ENCODE peak calls at places on chromosomes 6 and 20, in five cellular contexts. U is transverse colon, Y is stomach, H is HepG2, L is fibroblast of lung. Q is an unnamed sample.

GRCh38 chr6:46605091-46605797 is 47.4 kb downstream of the CYP39A1 start:
- DNase-seq in L (no peak), Y (no peak), U (no peak), H (no peak), Q (no peak)

GRCh38 chr20:48644286-48644828 is 183.4 kb downstream of the PREX1 start:
- DNase-seq in Y (no peak), U (no peak), L (no peak), H (no peak), Q (no peak)

GRCh38 chr6:18823782-18824386 is 436.7 kb downstream of the RNF144B start:
- DNase-seq in U (no peak), Y (no peak), H (peak; percentile 33), L (peak; percentile 18), Q (no peak)

GRCh38 chr6:110345025-110345424 is 13.1 kb downstream of the METTL24 start:
- DNase-seq in H (no peak), Y (no peak), L (no peak), U (no peak), Q (no peak)

GRCh38 chr6:41505084-41506049 is 40.8 kb upstream of the FOXP4 start:
- DNase-seq in H (no peak), U (peak; percentile 72), L (peak; percentile 90), Y (peak; percentile 75), Q (peak; percentile 48)

GRCh38 chr6:98716341-98716740 is 118.0 kb upstream of the POU3F2 start:
- DNase-seq in L (no peak), H (peak; percentile 1), Y (no peak), U (no peak), Q (no peak)

GRCh38 chr6:17851720-17852161 is 135.7 kb downstream of the KIF13A start:
- DNase-seq in H (no peak), U (no peak), Y (no peak), L (peak; percentile 28), Q (no peak)

GRCh38 chr6:72864799-72865198 is 242.9 kb downstream of the KCNQ5 start:
- DNase-seq in L (no peak), Y (no peak), H (no peak), U (no peak), Q (no peak)

GRCh38 chr20:35952480-35953410 is 1.6 kb downstream of the SCAND1 start:
- DNase-seq in U (no peak), Y (no peak), L (peak; percentile 51), H (peak; percentile 66), Q (no peak)

GRCh38 chr20:50415516-50416268 is 94.5 kb upstream of the PTPN1 start:
- DNase-seq in H (peak; percentile 86), L (peak; percentile 99), U (peak; percentile 98), Y (peak; percentile 100), Q (peak; percentile 99)

GRCh38 chr6:43817192-43817591 is 47.2 kb downstream of the VEGFA start:
- DNase-seq in H (peak; percentile 72), U (peak; percentile 55), Y (peak; percentile 57), L (peak; percentile 30), Q (peak; percentile 69)

GRCh38 chr20:11626551-11626950 is 291.1 kb upstream of the BTBD3 start:
- DNase-seq in Y (no peak), U (no peak), L (no peak), H (no peak), Q (no peak)

GRCh38 chr20:57996936-57997629 is 231.4 kb downstream of the ANKRD60 start:
- DNase-seq in H (no peak), U (no peak), L (no peak), Y (no peak), Q (no peak)

DNA sequence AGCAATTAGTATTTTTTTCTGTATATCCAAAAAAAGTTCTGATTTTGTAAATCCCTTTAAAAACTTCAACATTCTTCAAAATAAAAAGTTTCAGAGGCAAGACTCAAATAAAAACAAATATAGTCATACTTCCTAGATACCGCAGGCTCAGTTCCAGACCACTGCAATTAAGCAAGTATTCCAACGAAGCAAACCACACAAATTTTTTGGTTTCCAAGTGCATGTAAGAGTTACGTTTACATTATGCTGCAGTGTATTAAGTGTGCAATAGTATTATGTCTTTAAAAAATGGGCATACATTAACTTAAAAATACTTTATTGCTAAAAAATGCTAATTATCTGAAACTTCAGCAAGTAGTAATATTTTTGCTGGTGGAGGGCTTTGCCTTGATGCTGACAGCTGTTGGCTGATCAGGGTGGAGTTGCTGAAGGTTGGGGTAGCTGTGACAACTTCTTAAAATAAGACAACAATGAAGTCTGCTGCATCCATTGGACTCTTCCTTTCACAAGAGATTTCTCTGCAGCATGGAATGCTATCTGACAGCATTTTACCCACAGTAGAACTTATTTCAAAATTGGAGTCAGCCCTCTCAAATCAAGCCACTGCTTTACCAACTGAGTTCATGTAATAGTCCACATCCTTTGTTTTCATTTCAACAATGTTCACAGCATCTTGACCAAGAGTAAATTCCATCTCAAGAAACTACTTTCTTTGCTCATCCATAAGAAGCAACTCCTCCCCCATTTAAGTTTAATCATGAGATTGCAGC is 46.0 kb downstream of the PHIP start:
- DNase-seq in Y (no peak), U (no peak), L (peak; percentile 87), H (no peak), Q (no peak)
- H3K36me3 ChIP-seq in Y (peaks cover 13% of the 10 kb centered on the region), U (no peaks in the 10 kb centered on the region), L (no peaks in the 10 kb centered on the region), H (peaks cover 4% of the 10 kb centered on the region), Q (no peaks in the 10 kb centered on the region)

DNA sequence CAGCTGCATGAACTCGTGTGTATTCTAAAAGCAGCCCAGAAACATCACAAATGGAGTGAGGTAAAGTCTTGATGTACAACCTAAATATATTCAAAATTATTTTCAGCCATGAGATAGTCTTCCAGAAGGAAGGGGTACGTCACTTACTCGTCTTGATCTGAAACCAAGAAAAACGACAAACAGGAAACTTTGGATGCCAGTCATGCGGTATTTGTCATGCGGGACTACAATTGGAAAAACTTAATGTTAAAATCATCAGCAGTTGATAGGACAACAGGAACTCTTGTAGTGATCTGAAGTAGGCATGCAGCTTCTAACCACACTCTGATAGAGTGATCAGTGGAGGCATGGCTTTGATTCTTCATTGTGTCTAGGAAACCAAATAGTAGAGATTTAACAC is 29.7 kb downstream of the FAM217A start:
- DNase-seq in U (no peak), H (no peak), Y (no peak), L (no peak), Q (no peak)
- H3K36me3 ChIP-seq in U (no peaks in the 10 kb centered on the region), H (peaks cover 25% of the 10 kb centered on the region), Y (peaks cover 100% of the 10 kb centered on the region), L (no peaks in the 10 kb centered on the region), Q (peaks cover 60% of the 10 kb centered on the region)

GRCh38 chr20:45897692-45898091 is 6.6 kb downstream of the CTSA start:
- DNase-seq in U (no peak), Y (no peak), L (no peak), H (no peak), Q (no peak)
- H3K36me3 ChIP-seq in U (no peaks in the 10 kb centered on the region), Y (peaks cover 98% of the 10 kb centered on the region), L (peaks cover 30% of the 10 kb centered on the region), H (peaks cover 51% of the 10 kb centered on the region), Q (no peaks in the 10 kb centered on the region)

DNA sequence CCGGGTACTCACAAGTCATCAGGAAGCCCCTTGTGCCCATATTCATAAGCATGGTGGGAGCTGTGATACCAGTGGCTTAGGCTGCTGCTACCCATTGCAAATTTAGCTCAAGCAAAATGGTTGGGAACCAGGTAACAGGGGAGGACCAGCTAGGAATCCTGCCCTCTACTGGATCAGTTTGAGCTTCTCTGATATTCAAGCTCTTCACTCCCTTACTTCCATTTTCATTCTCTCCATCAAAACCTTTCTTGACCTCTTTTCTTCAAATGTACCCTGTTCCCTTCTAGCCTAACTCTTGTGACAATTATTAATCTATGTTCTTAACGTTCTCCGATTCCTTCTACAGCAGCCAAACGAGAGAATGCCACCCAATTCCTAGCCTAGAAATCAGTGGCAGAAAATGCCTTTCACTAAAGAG is 9.7 kb downstream of the NOL7 start:
- DNase-seq in U (no peak), Y (no peak), L (peak; percentile 44), H (peak; percentile 65), Q (no peak)
- H3K36me3 ChIP-seq in U (no peaks in the 10 kb centered on the region), Y (peaks cover 99% of the 10 kb centered on the region), L (peaks cover 5% of the 10 kb centered on the region), H (peaks cover 13% of the 10 kb centered on the region), Q (peaks cover 22% of the 10 kb centered on the region)

DNA sequence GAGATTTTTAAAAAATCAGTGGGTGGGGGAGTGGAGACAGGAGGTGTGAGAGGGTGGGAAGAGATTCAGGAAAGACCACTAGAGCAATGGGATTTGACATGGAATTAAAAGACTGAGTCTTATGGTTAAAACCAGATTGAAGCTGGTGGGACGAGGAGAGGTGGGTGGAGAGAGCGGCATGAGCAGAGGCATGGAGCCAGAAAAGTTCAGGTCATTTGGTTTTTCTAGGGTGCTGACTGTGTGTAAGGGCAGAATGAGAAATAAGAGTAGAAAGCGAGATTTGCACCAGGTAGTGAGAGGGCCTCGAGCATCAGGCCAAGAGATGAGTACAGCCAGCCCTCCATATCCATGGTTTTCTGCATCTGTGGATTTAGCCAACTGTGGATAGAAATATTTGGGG is 121.3 kb downstream of the TCP11 start:
- DNase-seq in H (no peak), Y (no peak), L (no peak), U (no peak), Q (no peak)
- H3K36me3 ChIP-seq in H (peaks cover 13% of the 10 kb centered on the region), Y (peaks cover 11% of the 10 kb centered on the region), L (no peaks in the 10 kb centered on the region), U (no peaks in the 10 kb centered on the region), Q (no peaks in the 10 kb centered on the region)

GRCh38 chr6:137870286-137870685 is 3.2 kb downstream of the TNFAIP3 start:
- DNase-seq in U (no peak), H (no peak), Y (no peak), L (no peak), Q (no peak)

GRCh38 chr6:137869781-137870180 is 2.7 kb downstream of the TNFAIP3 start:
- DNase-seq in H (no peak), U (no peak), L (no peak), Y (no peak), Q (no peak)

GRCh38 chr6:137870744-137871247 is 3.7 kb downstream of the TNFAIP3 start:
- DNase-seq in L (no peak), U (no peak), H (peak; percentile 52), Y (no peak), Q (no peak)

GRCh38 chr6:137872071-137872470 is 5.0 kb downstream of the TNFAIP3 start:
- DNase-seq in L (no peak), U (no peak), Y (no peak), H (no peak), Q (no peak)

DNA sequence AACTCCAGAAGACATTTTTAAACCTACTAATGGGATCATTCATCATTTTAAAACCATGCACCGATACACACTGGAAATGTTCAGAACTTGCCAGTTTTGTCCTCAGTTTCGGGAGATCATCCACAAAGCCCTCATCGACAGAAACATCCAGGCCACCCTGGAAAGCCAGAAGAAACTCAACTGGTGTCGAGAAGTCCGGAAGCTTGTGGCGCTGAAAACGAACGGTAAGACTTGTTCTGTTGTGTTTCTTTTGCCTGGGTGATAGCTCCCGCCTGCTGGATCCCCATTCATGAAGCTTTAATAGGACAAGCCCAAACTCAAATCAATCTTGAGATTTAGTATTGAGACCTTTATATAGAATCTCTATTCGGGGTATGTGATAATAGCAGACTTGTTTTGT is 4.2 kb downstream of the TNFAIP3 start:
- DNase-seq in L (no peak), U (no peak), H (no peak), Y (no peak), Q (no peak)
- H3K36me3 ChIP-seq in L (peaks cover 5% of the 10 kb centered on the region), U (no peaks in the 10 kb centered on the region), H (peaks cover 20% of the 10 kb centered on the region), Y (peaks cover 33% of the 10 kb centered on the region), Q (peaks cover 22% of the 10 kb centered on the region)